ENCODE peak calls at places on chromosomes 1 and 21, in ten cellular contexts. N is A549, S is fibroblast of lung, K is cardiac muscle cell, A is WERI-Rb-1, V is body of pancreas, H is colonic mucosa, I is ovary, J is astrocyte, W is HCT116. Y is an unnamed sample.

GRCh38 chr1:41073971-41074370 is 52.4 kb upstream of the SLFNL1 start:
- DNase-seq in A (no peak), I (no peak), V (no peak), S (peak), N (peak), W (no peak), K (peak), H (no peak), J (peak), Y (no peak)

GRCh38 chr1:111621050-111621449 is 1.5 kb downstream of the RAP1A start:
- DNase-seq in V (no peak), I (no peak), N (no peak), S (no peak), J (peak), H (no peak), K (peak), W (no peak), A (no peak), Y (no peak)

GRCh38 chr1:151325646-151326429 is 1.4 kb downstream of the PI4KB start:
- DNase-seq in V (no peak), H (no peak), W (no peak), I (no peak), J (peak), N (no peak), S (no peak), A (no peak), K (no peak), Y (no peak)

GRCh38 chr1:20187103-20187812 is 940 bp upstream of the PLA2G2C start:
- DNase-seq in W (no peak), K (no peak), H (peak), J (no peak), V (peak), S (no peak), A (no peak), I (no peak), N (no peak), Y (no peak)

GRCh38 chr1:30712583-30712982 is 10.8 kb downstream of the MATN1 start:
- DNase-seq in W (no peak), S (no peak), I (no peak), N (no peak), J (no peak), A (no peak), H (no peak), K (no peak), V (no peak), Y (no peak)

GRCh38 chr21:28822882-28823335 is 169.8 kb downstream of the LTN1 start:
- DNase-seq in W (no peak), J (no peak), V (no peak), N (no peak), S (peak), H (peak), K (peak), I (no peak), A (no peak), Y (no peak)

GRCh38 chr1:233656032-233656620 is 42.2 kb downstream of the KCNK1 start:
- DNase-seq in V (no peak), A (no peak), K (no peak), S (no peak), N (no peak), H (no peak), J (no peak), I (no peak), W (no peak), Y (no peak)

GRCh38 chr1:239633432-239633831 is 247.1 kb downstream of the CHRM3 start:
- DNase-seq in K (no peak), S (no peak), J (no peak), A (no peak), V (no peak), H (no peak), N (no peak), W (no peak), I (no peak), Y (no peak)

GRCh38 chr21:45655071-45655470 is 11.5 kb downstream of the PCBP3 start:
- DNase-seq in S (peak), N (no peak), A (no peak), K (peak), V (no peak), H (no peak), J (peak), W (no peak), I (no peak), Y (peak)

GRCh38 chr1:151888972-151889570 is 20.2 kb downstream of the THEM4 start:
- DNase-seq in H (no peak), I (no peak), N (peak), V (no peak), K (no peak), W (no peak), J (no peak), S (no peak), A (no peak), Y (no peak)

GRCh38 chr1:33099290-33100118 is 18.6 kb downstream of the AZIN2 start:
- DNase-seq in W (peak), V (peak), H (no peak), I (no peak), S (peak), N (no peak), K (peak), J (peak), A (no peak), Y (peak)

GRCh38 chr1:200923607-200924006 is 28.9 kb downstream of the INAVA start:
- DNase-seq in V (no peak), K (no peak), A (no peak), I (no peak), J (peak), N (no peak), W (no peak), H (no peak), S (no peak), Y (no peak)

GRCh38 chr1:227841141-227841540 is 25.7 kb downstream of the PRSS38 start:
- DNase-seq in S (no peak), H (no peak), A (no peak), N (no peak), J (no peak), K (no peak), I (no peak), V (no peak), W (no peak), Y (no peak)
- TF ChIP-seq CTCF in S (no peak), H (no peak), A (no peak), N (no peak), J (no peak), K (no peak), I (no peak), V (no peak), W (no peak), Y (no peak)

DNA sequence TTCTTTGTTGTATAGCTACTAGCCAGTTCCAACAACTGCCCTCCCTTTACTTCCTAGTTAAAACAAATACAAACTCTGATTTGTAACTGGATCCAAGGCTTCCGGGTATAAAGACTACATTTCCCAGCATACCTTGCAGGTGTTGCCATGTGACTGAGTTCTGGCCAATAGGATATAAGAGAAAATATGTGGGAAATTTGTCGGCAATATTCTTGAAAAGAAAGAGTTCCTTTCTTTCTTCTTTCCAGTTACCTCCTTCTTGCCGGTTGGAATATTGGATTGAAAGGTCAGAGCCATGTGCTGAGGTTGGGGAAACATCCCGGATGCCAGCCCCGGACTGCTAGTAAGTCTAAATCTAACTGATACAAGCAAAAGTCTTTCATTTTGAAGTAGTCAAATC is 23.0 kb upstream of the ZBTB40 start:
- DNase-seq in K (peak), J (peak), N (peak), A (no peak), W (peak), V (no peak), S (peak), I (no peak), H (peak), Y (no peak)
- H3K4me3 ChIP-seq in K (peak), J (peak), N (peak), A (no peak), W (peak), V (peak), S (peak), I (no peak), H (peak), Y (peak)

DNA sequence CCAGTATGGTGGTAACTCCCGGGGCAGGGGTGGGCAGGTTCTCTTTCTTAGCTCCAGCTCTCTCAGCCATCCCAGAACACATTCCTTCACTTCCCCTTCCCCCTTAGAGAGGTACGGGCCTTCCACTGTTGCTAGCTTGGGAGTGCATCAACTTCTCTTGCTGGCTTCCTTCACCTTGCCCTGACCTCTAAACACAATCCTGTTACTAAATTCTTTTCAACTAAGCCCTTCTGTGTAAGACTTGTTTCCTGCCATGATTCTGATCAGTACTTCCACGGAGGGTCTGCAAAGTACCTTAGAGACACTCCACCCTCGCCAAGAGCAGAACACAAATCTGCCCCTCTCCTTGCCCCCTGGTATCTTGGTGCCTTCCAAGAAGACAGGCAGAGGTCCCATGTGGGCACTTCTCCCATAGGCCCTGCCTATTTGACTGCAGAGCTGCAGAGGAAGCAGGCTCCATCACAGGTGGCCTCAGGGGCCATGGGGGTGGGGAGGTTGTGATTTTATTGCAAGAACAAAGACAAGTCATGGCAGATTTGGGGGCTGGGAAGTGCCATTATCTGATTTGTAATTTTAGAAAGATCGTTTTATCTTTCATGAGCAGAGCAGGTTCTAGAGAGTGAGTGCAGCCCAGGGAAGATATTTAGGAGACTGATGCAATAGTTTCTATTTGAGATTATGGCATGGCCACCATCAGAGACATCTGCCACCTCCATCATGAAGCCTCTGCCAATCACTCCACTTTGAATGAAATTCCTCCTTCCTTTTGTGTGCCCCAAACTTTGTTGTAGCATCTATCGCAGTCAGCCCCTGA is 182.5 kb upstream of the JUN start:
- DNase-seq in J (no peak), W (no peak), N (no peak), K (no peak), S (no peak), H (no peak), A (no peak), V (no peak), I (no peak), Y (no peak)
- H3K27ac ChIP-seq in J (no peak), W (no peak), N (no peak), K (no peak), S (no peak), H (no peak), A (no peak), V (peak), I (no peak), Y (no peak)

GRCh38 chr1:205513774-205514173 is 9.3 kb downstream of the CDK18 start:
- DNase-seq in K (no peak), S (no peak), I (no peak), J (no peak), V (no peak), W (no peak), N (no peak), A (no peak), H (no peak), Y (no peak)
- TF ChIP-seq CTCF in K (no peak), S (no peak), I (no peak), J (no peak), V (no peak), W (no peak), N (no peak), A (no peak), H (no peak), Y (no peak)

GRCh38 chr1:26284597-26285351 is 4.9 kb downstream of the SH3BGRL3 start:
- DNase-seq in V (peak), N (peak), S (peak), W (peak), J (peak), A (peak), H (peak), K (peak), I (no peak), Y (peak)
- H3K4me3 ChIP-seq in V (no peak), N (no peak), S (no peak), W (peak), J (no peak), A (no peak), H (no peak), K (no peak), I (no peak), Y (no peak)

DNA sequence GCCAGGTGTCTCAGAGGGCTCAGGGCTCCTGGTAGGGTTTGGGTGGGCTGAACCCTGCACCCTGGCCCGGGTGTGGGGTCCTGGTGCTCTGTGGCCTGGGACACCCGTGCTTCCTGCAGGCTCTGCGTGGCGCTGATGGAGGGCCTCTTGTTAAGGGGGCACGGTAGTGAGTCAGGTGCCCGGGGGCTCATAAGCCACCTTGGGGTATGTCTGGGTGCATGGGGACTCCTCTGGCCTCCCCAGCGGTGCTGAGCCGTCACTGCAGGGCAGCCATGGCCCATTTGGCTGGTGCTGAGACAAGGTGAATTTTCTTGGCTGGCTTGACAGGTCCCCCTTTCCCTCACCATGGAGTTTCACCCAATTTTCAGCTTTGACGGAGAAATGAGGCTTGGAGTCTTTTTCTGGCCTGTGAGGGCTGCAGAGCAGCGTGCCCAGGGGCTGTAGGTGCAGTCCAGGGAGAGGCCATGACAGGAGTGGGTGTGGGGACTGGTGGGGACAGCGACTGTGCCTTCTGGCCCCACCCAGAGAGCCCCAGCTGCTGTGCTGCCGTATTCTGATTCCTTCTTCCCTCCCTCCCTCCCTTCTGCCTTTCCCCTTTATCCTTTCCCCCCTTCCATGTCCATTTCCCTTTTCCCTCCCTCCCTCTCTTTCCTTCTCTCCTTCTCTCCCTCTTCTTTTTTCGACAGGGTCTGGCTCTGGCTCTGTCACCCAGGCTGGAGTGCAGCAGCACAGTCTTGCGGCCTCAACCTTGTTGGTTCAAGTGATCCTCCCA is 40.4 kb downstream of the SKI start:
- DNase-seq in J (no peak), N (no peak), A (no peak), W (no peak), I (no peak), K (no peak), H (no peak), S (no peak), V (no peak), Y (no peak)
- H3K27ac ChIP-seq in J (no peak), N (no peak), A (no peak), W (no peak), I (no peak), K (no peak), H (no peak), S (no peak), V (no peak), Y (no peak)

DNA sequence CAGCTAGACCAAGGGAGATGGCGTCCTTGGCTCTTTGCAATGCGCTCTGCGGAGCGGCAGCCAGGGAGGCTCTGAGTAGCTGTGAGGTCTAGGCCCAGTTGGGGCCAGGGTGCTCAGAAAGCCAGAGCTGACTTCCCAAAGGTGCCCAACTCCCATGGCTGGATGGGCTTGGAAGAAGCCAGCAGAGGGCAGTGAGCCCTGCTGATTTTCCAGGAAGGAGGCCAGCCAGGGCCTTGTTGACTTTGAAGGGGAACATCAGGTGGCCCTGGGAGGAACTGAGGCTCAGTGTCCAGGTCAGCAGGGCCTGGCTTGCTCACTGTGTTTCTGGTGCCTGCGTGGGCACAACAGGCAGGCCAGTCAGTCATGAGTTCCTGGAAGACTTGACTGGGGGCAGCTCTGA is 27.1 kb downstream of the CDCP2 start:
- DNase-seq in H (peak), A (peak), W (no peak), S (peak), J (no peak), N (peak), V (peak), I (no peak), K (peak), Y (no peak)
- TF ChIP-seq CTCF in H (peak), A (peak), W (peak), S (peak), J (no peak), N (no peak), V (peak), I (no peak), K (peak), Y (peak)

GRCh38 chr1:37633950-37634553 is 640 bp downstream of the RSPO1 start:
- DNase-seq in H (no peak), V (no peak), A (no peak), N (no peak), I (no peak), K (no peak), J (no peak), S (no peak), W (no peak), Y (no peak)

GRCh38 chr1:37633040-37633949 is 1.4 kb downstream of the RSPO1 start:
- DNase-seq in V (no peak), I (no peak), K (no peak), A (peak), J (no peak), W (no peak), S (no peak), N (no peak), H (no peak), Y (no peak)

GRCh38 chr1:37636435-37636834 is 1.7 kb upstream of the RSPO1 start:
- DNase-seq in N (no peak), S (no peak), K (no peak), H (no peak), J (no peak), A (no peak), I (no peak), W (no peak), V (no peak), Y (no peak)

GRCh38 chr1:37635309-37635902 is 714 bp upstream of the RSPO1 start:
- DNase-seq in K (no peak), N (no peak), H (no peak), W (no peak), A (no peak), S (no peak), V (no peak), I (no peak), J (no peak), Y (no peak)

DNA sequence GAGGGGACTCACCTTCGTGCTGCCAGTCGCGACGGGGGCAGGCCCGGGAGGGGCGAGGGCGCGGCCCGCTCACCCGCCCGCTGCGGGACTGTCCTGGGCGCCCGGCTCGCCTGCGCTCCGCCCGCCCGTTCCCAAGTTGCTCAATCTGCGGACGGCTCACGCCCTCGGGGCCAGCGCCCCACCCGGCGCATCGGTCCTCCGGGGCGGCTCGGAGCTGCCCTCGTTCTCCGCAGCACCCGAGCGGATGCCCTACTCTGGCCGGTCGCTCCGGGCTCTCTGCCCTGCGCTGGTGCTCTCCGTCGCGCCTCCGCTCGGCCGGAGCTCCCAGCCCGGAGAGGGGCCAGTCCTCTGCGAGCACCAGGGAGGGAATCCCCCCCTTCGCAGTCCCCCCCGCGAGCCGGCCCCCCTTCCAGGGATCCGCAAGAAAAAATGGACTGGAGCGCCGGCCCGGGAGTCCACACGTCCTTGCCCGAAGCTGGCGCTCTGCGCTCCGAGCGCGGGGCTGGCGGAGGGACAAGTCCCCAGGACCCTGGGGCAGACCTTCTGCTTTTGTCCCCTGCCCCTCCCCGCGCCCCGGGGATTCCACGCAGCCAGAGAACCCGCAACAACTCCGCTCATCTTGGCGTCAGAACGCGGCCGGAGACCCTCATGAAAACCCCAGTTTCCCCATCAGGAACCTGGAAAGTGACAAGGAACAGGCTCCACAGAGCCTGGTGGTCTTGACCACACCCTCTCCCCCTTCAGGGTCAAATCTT is at the start of gene RSPO1:
- DNase-seq in A (peak), S (peak), W (no peak), H (peak), I (peak), N (peak), J (no peak), K (peak), V (no peak), Y (no peak)
- H3K4me3 ChIP-seq in A (peak), S (peak), W (peak), H (peak), I (peak), N (peak), J (no peak), K (peak), V (no peak), Y (peak)

DNA sequence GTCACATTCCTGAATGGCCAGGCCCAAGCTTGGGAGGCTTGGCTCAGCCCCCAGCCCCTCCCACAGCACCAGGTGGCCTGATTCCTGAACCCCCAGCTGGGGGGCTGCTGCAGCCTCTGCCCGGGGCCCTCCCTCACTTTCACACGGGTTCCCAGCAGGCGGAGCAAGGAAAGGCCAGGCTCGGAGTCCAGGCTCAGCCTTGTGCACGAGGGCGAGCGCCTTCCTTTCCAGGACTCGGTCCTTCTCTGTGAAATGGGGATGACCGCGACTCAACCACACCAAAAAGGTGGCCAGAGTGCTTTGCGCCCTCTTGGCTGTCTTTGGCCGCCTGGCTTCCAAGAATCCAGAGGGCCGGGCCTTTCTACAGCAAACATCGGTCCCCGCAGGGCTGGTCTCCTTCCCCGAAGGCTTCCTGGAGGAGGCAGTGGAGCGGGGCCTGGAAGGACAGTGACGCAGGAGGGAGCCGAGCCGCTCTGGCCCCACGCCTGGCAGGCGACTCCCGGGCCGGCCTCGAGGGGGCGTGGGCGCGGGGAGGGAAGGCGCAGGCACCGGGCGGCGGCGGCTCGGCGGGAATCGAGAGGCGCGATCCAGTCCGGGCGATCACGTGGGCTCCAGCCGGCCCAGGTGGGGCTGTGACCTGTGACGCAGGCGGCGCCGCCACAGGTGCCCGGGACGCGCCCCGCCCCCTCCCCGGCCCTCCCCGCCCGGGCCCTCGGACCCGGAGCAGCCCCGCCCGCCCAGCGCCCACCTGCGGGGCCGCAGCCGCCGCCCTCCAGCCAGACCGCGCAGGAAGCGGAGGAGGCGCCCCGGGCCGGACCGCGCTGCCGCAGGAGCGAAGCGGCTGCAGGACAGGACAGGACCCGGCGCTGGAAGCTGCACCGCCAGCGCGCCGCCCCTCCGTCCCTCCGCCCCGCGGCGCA is at the start of gene ARHGEF16:
- DNase-seq in I (peak), K (peak), H (peak), J (no peak), W (peak), S (peak), V (peak), A (peak), N (peak), Y (no peak)
- H3K27ac ChIP-seq in I (no peak), K (no peak), H (peak), J (no peak), W (peak), S (no peak), V (peak), A (peak), N (peak), Y (no peak)

Y was measured in AG04450.